ENCODE peak calls at places on chromosomes 16 and 17, in four cellular contexts. D is ovary, O is A549, T is transverse colon. G is an unnamed sample.

GRCh38 chr17:19757536-19758180 is 9.6 kb upstream of the ALDH3A1 start:
- DNase-seq in D (no peak), T (no peak), O (no peak), G (no peak)

GRCh38 chr17:59381716-59382570 is 50.5 kb downstream of the YPEL2 start:
- DNase-seq in T (peak; percentile 76), D (no peak), O (no peak), G (peak; percentile 71)

GRCh38 chr17:9294661-9295210 is 273.4 kb downstream of the NTN1 start:
- DNase-seq in T (no peak), D (no peak), O (no peak), G (no peak)

GRCh38 chr17:38871992-38872605 is 2.2 kb downstream of the LASP1 start:
- DNase-seq in D (peak; percentile 36), T (no peak), O (no peak), G (no peak)

GRCh38 chr17:78300962-78301820 is 58.7 kb downstream of the SOCS3 start:
- DNase-seq in O (peak; percentile 39), T (no peak), D (no peak), G (no peak)

GRCh38 chr16:77599793-77600415 is 122.4 kb upstream of the NUDT7 start:
- DNase-seq in D (no peak), T (peak; percentile 11), O (peak; percentile 56), G (no peak)

GRCh38 chr17:73494096-73494954 is 149.9 kb downstream of the SDK2 start:
- DNase-seq in O (no peak), D (no peak), T (no peak), G (no peak)

GRCh38 chr16:307691-308312 is 24.8 kb downstream of the PDIA2 start:
- DNase-seq in O (no peak), D (no peak), T (no peak), G (no peak)

GRCh38 chr17:77635176-77635575 is 323.3 kb upstream of the TNRC6C start:
- DNase-seq in D (no peak), T (no peak), O (no peak), G (no peak)

GRCh38 chr17:61583660-61584264 is 7.3 kb downstream of the NACA2 start:
- DNase-seq in D (no peak), O (no peak), T (no peak), G (no peak)

GRCh38 chr16:60295451-60295850 is 1561.3 kb upstream of the GOT2 start:
- DNase-seq in D (no peak), T (no peak), O (no peak), G (no peak)

GRCh38 chr17:63433746-63434591 is 12.1 kb downstream of the CYB561 start:
- DNase-seq in T (peak; percentile 49), O (peak; percentile 70), D (peak; percentile 81), G (peak; percentile 87)

GRCh38 chr16:13829712-13830304 is 90.1 kb upstream of the ERCC4 start:
- DNase-seq in O (no peak), T (no peak), D (no peak), G (no peak)

DNA sequence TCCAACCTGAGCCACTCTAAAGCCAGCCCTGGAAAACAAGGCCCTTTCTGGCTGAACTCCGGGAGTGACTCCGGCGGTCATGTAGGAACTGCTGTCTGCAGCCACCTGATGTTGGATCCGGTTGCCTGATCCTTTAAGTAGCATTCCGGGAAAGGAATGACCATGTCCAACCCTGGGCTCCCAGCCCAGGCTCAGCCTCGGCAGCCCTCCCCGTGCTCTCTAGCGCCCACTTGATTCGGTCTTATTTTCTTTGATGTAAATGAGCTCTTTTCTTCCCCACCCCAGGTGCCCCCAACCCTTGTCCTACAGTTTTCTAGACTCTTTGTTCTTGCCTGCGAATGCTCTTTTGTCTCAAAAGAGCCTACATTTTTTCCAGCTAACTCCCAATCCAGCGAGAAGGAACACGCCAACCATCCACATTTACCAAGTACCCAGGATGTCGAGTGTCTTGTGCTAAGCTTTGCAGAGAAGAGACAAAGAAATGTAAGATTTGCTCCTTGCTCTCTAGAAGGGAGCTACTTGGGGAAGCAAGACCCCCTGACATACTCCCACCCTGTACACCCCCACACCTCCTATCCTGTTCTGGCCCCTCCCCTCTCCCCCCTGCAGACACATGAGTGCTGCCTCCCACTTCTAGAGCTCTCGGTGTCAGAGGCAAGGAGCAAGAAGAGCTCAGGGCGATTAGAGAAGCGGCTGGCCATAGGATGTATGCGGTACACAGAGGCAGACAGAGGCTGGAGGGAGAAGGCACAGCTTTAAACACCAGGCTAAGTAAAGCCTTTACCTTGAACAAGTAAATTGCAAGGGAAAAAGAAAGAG is 53.8 kb downstream of the COG7 start:
- DNase-seq in D (no peak), O (no peak), T (no peak), G (no peak)
- TF ChIP-seq CTCF in D (no peak), O (no peak), T (no peak), G (no peak)

GRCh38 chr17:16286009-16286946 is 67.0 kb downstream of the CENPV start:
- DNase-seq in T (peak; percentile 92), O (peak; percentile 99), D (peak; percentile 86), G (peak; percentile 86)
- H3K4me3 ChIP-seq in T (peak overlapping the region; percentile 30), O (no peak overlapping the region), D (peak overlapping the region; percentile 21), G (peak overlapping the region; percentile 12)

GRCh38 chr16:67170168-67170947 is at the start of gene NOL3:
- DNase-seq in O (peak; percentile 94), T (peak; percentile 88), D (peak; percentile 90), G (peak; percentile 84)
- TF ChIP-seq EP300 in O (no peak), T (no peak), D (no peak), G (no peak)

GRCh38 chr16:3401719-3402397 is 843 bp downstream of the ZNF174 start:
- DNase-seq in D (no peak), T (no peak), O (peak; percentile 23), G (no peak)
- TF ChIP-seq CTCF in D (no peak), T (no peak), O (no peak), G (no peak)

G was measured in stomach.